ENCODE peak calls at places on chromosomes 13 and 19, in nine cellular contexts. One of them, this sample, is unnamed.

GRCh38 chr19:58570770-58571574 is 2.2 kb downstream of the MZF1 start:
- DNase-seq in astrocyte of the spinal cord: no peak
- DNase-seq in Peyer's patch: peak
- DNase-seq in MM.1S: no peak
- DNase-seq in heart right ventricle: peak
- DNase-seq in upper lobe of right lung: peak
- DNase-seq in breast epithelium: peak
- DNase-seq in mucosa of descending colon: peak
- DNase-seq in fibroblast of the aortic adventitia: no peak
- DNase-seq in this sample: no peak

GRCh38 chr13:50033696-50034095 is 18.5 kb downstream of the KCNRG start:
- DNase-seq in upper lobe of right lung: no peak
- DNase-seq in fibroblast of the aortic adventitia: peak
- DNase-seq in astrocyte of the spinal cord: peak
- DNase-seq in mucosa of descending colon: no peak
- DNase-seq in breast epithelium: no peak
- DNase-seq in heart right ventricle: no peak
- DNase-seq in Peyer's patch: no peak
- DNase-seq in MM.1S: no peak
- DNase-seq in this sample: no peak

GRCh38 chr19:18684642-18684993 is 1.1 kb downstream of the CRTC1 start:
- DNase-seq in upper lobe of right lung: no peak
- DNase-seq in breast epithelium: no peak
- DNase-seq in astrocyte of the spinal cord: no peak
- DNase-seq in MM.1S: no peak
- DNase-seq in mucosa of descending colon: no peak
- DNase-seq in fibroblast of the aortic adventitia: no peak
- DNase-seq in heart right ventricle: no peak
- DNase-seq in Peyer's patch: no peak
- DNase-seq in this sample: no peak

GRCh38 chr13:45527699-45528462 is 63.1 kb downstream of the COG3 start:
- DNase-seq in astrocyte of the spinal cord: no peak
- DNase-seq in Peyer's patch: no peak
- DNase-seq in mucosa of descending colon: no peak
- DNase-seq in heart right ventricle: no peak
- DNase-seq in fibroblast of the aortic adventitia: no peak
- DNase-seq in breast epithelium: no peak
- DNase-seq in MM.1S: no peak
- DNase-seq in upper lobe of right lung: no peak
- DNase-seq in this sample: no peak

GRCh38 chr13:31895687-31896086 is 135.9 kb upstream of the FRY start:
- DNase-seq in mucosa of descending colon: no peak
- DNase-seq in Peyer's patch: no peak
- DNase-seq in heart right ventricle: no peak
- DNase-seq in upper lobe of right lung: no peak
- DNase-seq in breast epithelium: no peak
- DNase-seq in fibroblast of the aortic adventitia: no peak
- DNase-seq in MM.1S: no peak
- DNase-seq in astrocyte of the spinal cord: no peak
- DNase-seq in this sample: no peak

GRCh38 chr19:13100031-13100588 is 2.5 kb downstream of the LYL1 start:
- DNase-seq in Peyer's patch: peak
- DNase-seq in fibroblast of the aortic adventitia: no peak
- DNase-seq in breast epithelium: no peak
- DNase-seq in MM.1S: no peak
- DNase-seq in heart right ventricle: no peak
- DNase-seq in upper lobe of right lung: no peak
- DNase-seq in mucosa of descending colon: no peak
- DNase-seq in astrocyte of the spinal cord: no peak
- DNase-seq in this sample: peak

GRCh38 chr13:24868874-24869273 is 104.9 kb downstream of the RNF17 start:
- DNase-seq in mucosa of descending colon: no peak
- DNase-seq in MM.1S: no peak
- DNase-seq in fibroblast of the aortic adventitia: no peak
- DNase-seq in astrocyte of the spinal cord: no peak
- DNase-seq in Peyer's patch: no peak
- DNase-seq in upper lobe of right lung: no peak
- DNase-seq in heart right ventricle: no peak
- DNase-seq in breast epithelium: no peak
- DNase-seq in this sample: no peak

GRCh38 chr13:74062933-74063332 is 71.3 kb downstream of the KLF12 start:
- DNase-seq in fibroblast of the aortic adventitia: peak
- DNase-seq in Peyer's patch: peak
- DNase-seq in breast epithelium: no peak
- DNase-seq in mucosa of descending colon: no peak
- DNase-seq in MM.1S: peak
- DNase-seq in upper lobe of right lung: no peak
- DNase-seq in heart right ventricle: peak
- DNase-seq in astrocyte of the spinal cord: peak
- DNase-seq in this sample: peak

GRCh38 chr19:5773276-5773675 is 11.3 kb downstream of the PRR22 start:
- DNase-seq in MM.1S: no peak
- DNase-seq in breast epithelium: no peak
- DNase-seq in heart right ventricle: no peak
- DNase-seq in upper lobe of right lung: no peak
- DNase-seq in Peyer's patch: no peak
- DNase-seq in mucosa of descending colon: no peak
- DNase-seq in astrocyte of the spinal cord: no peak
- DNase-seq in fibroblast of the aortic adventitia: no peak
- DNase-seq in this sample: no peak

GRCh38 chr13:99371956-99372355 is 64.8 kb upstream of the GPR183 start:
- DNase-seq in breast epithelium: no peak
- DNase-seq in mucosa of descending colon: no peak
- DNase-seq in upper lobe of right lung: no peak
- DNase-seq in Peyer's patch: peak
- DNase-seq in MM.1S: no peak
- DNase-seq in fibroblast of the aortic adventitia: no peak
- DNase-seq in astrocyte of the spinal cord: no peak
- DNase-seq in heart right ventricle: no peak
- DNase-seq in this sample: no peak

GRCh38 chr19:54257116-54257480 is at the start of gene LILRB5:
- DNase-seq in Peyer's patch: peak
- DNase-seq in mucosa of descending colon: no peak
- DNase-seq in fibroblast of the aortic adventitia: no peak
- DNase-seq in heart right ventricle: no peak
- DNase-seq in upper lobe of right lung: no peak
- DNase-seq in astrocyte of the spinal cord: no peak
- DNase-seq in breast epithelium: no peak
- DNase-seq in MM.1S: no peak
- DNase-seq in this sample: no peak

GRCh38 chr19:54253331-54254194 is 3.5 kb downstream of the LILRB5 start:
- DNase-seq in fibroblast of the aortic adventitia: no peak
- DNase-seq in heart right ventricle: no peak
- DNase-seq in upper lobe of right lung: no peak
- DNase-seq in MM.1S: no peak
- DNase-seq in breast epithelium: no peak
- DNase-seq in astrocyte of the spinal cord: no peak
- DNase-seq in mucosa of descending colon: no peak
- DNase-seq in Peyer's patch: peak
- DNase-seq in this sample: no peak

GRCh38 chr19:54254195-54254906 is 2.7 kb downstream of the LILRB5 start:
- DNase-seq in upper lobe of right lung: no peak
- DNase-seq in breast epithelium: no peak
- DNase-seq in MM.1S: no peak
- DNase-seq in heart right ventricle: no peak
- DNase-seq in Peyer's patch: peak
- DNase-seq in mucosa of descending colon: no peak
- DNase-seq in fibroblast of the aortic adventitia: no peak
- DNase-seq in astrocyte of the spinal cord: no peak
- DNase-seq in this sample: no peak

GRCh38 chr19:54256250-54257115 is 590 bp downstream of the LILRB5 start:
- DNase-seq in upper lobe of right lung: no peak
- DNase-seq in mucosa of descending colon: no peak
- DNase-seq in Peyer's patch: peak
- DNase-seq in fibroblast of the aortic adventitia: no peak
- DNase-seq in MM.1S: no peak
- DNase-seq in heart right ventricle: no peak
- DNase-seq in breast epithelium: no peak
- DNase-seq in astrocyte of the spinal cord: no peak
- DNase-seq in this sample: no peak

DNA sequence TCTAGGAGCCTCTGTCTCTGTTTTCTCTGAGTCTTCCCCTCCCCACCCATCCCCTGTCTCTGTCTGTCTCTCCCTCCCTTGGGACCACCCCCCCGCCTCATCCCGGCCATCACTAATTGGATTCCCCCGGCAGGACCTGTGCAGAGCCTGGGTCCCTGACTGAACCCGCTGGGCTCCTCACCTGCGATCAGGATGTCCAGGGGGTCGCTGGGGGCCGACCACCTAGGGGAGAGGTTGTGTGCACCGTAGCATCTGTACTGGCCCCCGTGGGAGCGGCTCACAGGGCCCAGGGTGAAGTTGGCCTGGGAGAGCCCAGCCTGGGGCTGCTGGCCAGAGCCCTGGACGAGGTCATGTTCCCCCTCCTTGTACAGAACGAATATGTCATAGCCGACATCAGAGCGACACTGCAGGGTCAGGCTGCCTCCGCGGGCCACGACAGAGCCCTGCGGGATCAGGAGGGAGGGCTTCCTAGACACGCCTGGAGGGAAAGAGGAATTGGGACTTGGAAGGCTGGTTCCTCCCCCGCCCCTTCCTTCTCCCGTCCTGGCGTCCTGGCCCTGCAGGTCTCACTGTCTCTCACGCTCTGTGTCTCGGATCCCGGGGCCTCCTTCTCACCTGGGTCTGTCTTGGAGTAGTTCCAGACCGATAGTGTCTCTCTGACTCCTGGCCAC is 1.8 kb downstream of the LILRB5 start:
- DNase-seq in fibroblast of the aortic adventitia: no peak
- DNase-seq in upper lobe of right lung: no peak
- DNase-seq in heart right ventricle: no peak
- DNase-seq in breast epithelium: no peak
- DNase-seq in Peyer's patch: peak
- DNase-seq in MM.1S: no peak
- DNase-seq in mucosa of descending colon: no peak
- DNase-seq in astrocyte of the spinal cord: no peak
- DNase-seq in this sample: no peak
- H3K4me3 ChIP-seq in fibroblast of the aortic adventitia: no peak
- H3K4me3 ChIP-seq in upper lobe of right lung: no peak
- H3K4me3 ChIP-seq in heart right ventricle: no peak
- H3K4me3 ChIP-seq in breast epithelium: peak
- H3K4me3 ChIP-seq in Peyer's patch: no peak
- H3K4me3 ChIP-seq in MM.1S: no peak
- H3K4me3 ChIP-seq in mucosa of descending colon: no peak
- H3K4me3 ChIP-seq in astrocyte of the spinal cord: no peak
- H3K4me3 ChIP-seq in this sample: no peak

GRCh38 chr13:29266261-29266660 is 329.2 kb downstream of the SLC7A1 start:
- DNase-seq in mucosa of descending colon: no peak
- DNase-seq in heart right ventricle: no peak
- DNase-seq in MM.1S: no peak
- DNase-seq in astrocyte of the spinal cord: no peak
- DNase-seq in upper lobe of right lung: no peak
- DNase-seq in fibroblast of the aortic adventitia: no peak
- DNase-seq in breast epithelium: no peak
- DNase-seq in Peyer's patch: no peak
- DNase-seq in this sample: no peak
- TF ChIP-seq CTCF in mucosa of descending colon: no peak
- TF ChIP-seq CTCF in heart right ventricle: no peak
- TF ChIP-seq CTCF in MM.1S: no peak
- TF ChIP-seq CTCF in astrocyte of the spinal cord: no peak
- TF ChIP-seq CTCF in upper lobe of right lung: no peak
- TF ChIP-seq CTCF in fibroblast of the aortic adventitia: no peak
- TF ChIP-seq CTCF in breast epithelium: no peak
- TF ChIP-seq CTCF in Peyer's patch: no peak
- TF ChIP-seq CTCF in this sample: no peak

GRCh38 chr19:7926727-7927604 is 1.0 kb upstream of the CTXN1 start:
- DNase-seq in MM.1S: no peak
- DNase-seq in heart right ventricle: no peak
- DNase-seq in astrocyte of the spinal cord: no peak
- DNase-seq in breast epithelium: no peak
- DNase-seq in upper lobe of right lung: no peak
- DNase-seq in Peyer's patch: no peak
- DNase-seq in mucosa of descending colon: peak
- DNase-seq in fibroblast of the aortic adventitia: no peak
- DNase-seq in this sample: no peak

GRCh38 chr19:7926021-7926726 is at the start of gene CTXN1:
- DNase-seq in MM.1S: peak
- DNase-seq in fibroblast of the aortic adventitia: peak
- DNase-seq in astrocyte of the spinal cord: peak
- DNase-seq in breast epithelium: peak
- DNase-seq in Peyer's patch: peak
- DNase-seq in heart right ventricle: no peak
- DNase-seq in upper lobe of right lung: peak
- DNase-seq in mucosa of descending colon: peak
- DNase-seq in this sample: peak

GRCh38 chr19:7924651-7925170 is 1.2 kb downstream of the CTXN1 start:
- DNase-seq in astrocyte of the spinal cord: no peak
- DNase-seq in Peyer's patch: no peak
- DNase-seq in heart right ventricle: no peak
- DNase-seq in MM.1S: no peak
- DNase-seq in fibroblast of the aortic adventitia: no peak
- DNase-seq in breast epithelium: no peak
- DNase-seq in mucosa of descending colon: peak
- DNase-seq in upper lobe of right lung: no peak
- DNase-seq in this sample: no peak

GRCh38 chr19:7924241-7924640 is 1.7 kb downstream of the CTXN1 start:
- DNase-seq in astrocyte of the spinal cord: no peak
- DNase-seq in breast epithelium: no peak
- DNase-seq in Peyer's patch: no peak
- DNase-seq in fibroblast of the aortic adventitia: no peak
- DNase-seq in upper lobe of right lung: no peak
- DNase-seq in mucosa of descending colon: no peak
- DNase-seq in heart right ventricle: no peak
- DNase-seq in MM.1S: no peak
- DNase-seq in this sample: no peak

DNA sequence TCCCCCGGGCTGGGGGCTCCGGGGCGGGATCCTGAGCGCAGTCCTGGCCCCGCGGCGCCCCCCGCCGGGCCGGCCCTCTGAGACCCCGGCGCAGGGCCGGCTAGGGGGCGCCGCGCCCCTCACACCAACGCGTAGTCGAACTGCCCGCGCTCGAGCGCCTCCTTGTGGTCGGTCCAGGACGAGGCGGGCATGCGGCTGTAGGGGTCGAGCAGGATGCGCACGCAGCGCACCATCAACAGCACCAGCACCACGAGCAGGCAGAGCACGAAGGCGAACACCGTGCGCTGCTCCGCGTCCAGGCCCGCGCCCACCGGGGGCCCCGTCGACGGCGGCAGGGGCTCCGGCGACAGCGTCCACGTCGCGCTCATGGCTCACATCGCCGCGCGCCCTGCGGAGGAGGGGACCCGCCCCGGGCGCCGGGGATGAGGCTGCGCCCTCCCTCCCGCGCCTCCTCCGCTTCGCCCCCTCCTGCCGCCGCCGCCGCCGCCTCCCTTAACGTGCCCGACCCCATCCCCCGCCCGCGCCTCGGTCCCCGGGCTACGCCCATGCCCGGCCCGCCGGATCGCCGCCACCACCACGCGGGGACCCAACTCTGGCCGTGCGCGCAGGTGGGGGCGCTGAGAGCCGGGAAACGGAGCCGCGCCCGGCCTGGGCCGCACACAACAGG is 631 bp downstream of the CTXN1 start:
- DNase-seq in MM.1S: peak
- DNase-seq in mucosa of descending colon: peak
- DNase-seq in astrocyte of the spinal cord: peak
- DNase-seq in Peyer's patch: peak
- DNase-seq in heart right ventricle: peak
- DNase-seq in upper lobe of right lung: peak
- DNase-seq in fibroblast of the aortic adventitia: peak
- DNase-seq in breast epithelium: no peak
- DNase-seq in this sample: peak
- H3K4me3 ChIP-seq in MM.1S: peak
- H3K4me3 ChIP-seq in mucosa of descending colon: no peak
- H3K4me3 ChIP-seq in astrocyte of the spinal cord: peak
- H3K4me3 ChIP-seq in Peyer's patch: peak
- H3K4me3 ChIP-seq in heart right ventricle: peak
- H3K4me3 ChIP-seq in upper lobe of right lung: peak
- H3K4me3 ChIP-seq in fibroblast of the aortic adventitia: peak
- H3K4me3 ChIP-seq in breast epithelium: peak
- H3K4me3 ChIP-seq in this sample: no peak

GRCh38 chr13:40383922-40384321 is 282.5 kb downstream of the FOXO1 start:
- DNase-seq in MM.1S: no peak
- DNase-seq in heart right ventricle: no peak
- DNase-seq in upper lobe of right lung: no peak
- DNase-seq in Peyer's patch: no peak
- DNase-seq in astrocyte of the spinal cord: no peak
- DNase-seq in breast epithelium: no peak
- DNase-seq in fibroblast of the aortic adventitia: no peak
- DNase-seq in mucosa of descending colon: no peak
- DNase-seq in this sample: no peak
- TF ChIP-seq CTCF in MM.1S: no peak
- TF ChIP-seq CTCF in heart right ventricle: no peak
- TF ChIP-seq CTCF in upper lobe of right lung: no peak
- TF ChIP-seq CTCF in Peyer's patch: no peak
- TF ChIP-seq CTCF in astrocyte of the spinal cord: no peak
- TF ChIP-seq CTCF in breast epithelium: no peak
- TF ChIP-seq CTCF in fibroblast of the aortic adventitia: no peak
- TF ChIP-seq CTCF in mucosa of descending colon: no peak
- TF ChIP-seq CTCF in this sample: no peak